ENCODE peak calls at places on chromosomes 2 and 18, in four cellular contexts. One of them, this sample, is unnamed.

GRCh38 chr2:204885747-204886146 is 340.5 kb downstream of the PARD3B start:
- DNase-seq in astrocyte: no peak
- DNase-seq in PC-9: no peak
- DNase-seq in GM12878: no peak
- DNase-seq in this sample: no peak

GRCh38 chr2:16285813-16286510 is 345.6 kb downstream of the MYCN start:
- DNase-seq in astrocyte: no peak
- DNase-seq in PC-9: no peak
- DNase-seq in GM12878: no peak
- DNase-seq in this sample: no peak

GRCh38 chr2:85112906-85113625 is 20.1 kb upstream of the TCF7L1 start:
- DNase-seq in astrocyte: no peak
- DNase-seq in PC-9: no peak
- DNase-seq in GM12878: no peak
- DNase-seq in this sample: no peak

GRCh38 chr2:226023383-226023782 is 623.9 kb downstream of the NYAP2 start:
- DNase-seq in astrocyte: no peak
- DNase-seq in PC-9: no peak
- DNase-seq in GM12878: no peak
- DNase-seq in this sample: no peak

GRCh38 chr2:195820373-195820772 is 163.3 kb downstream of the SLC39A10 start:
- DNase-seq in astrocyte: peak; percentile 34
- DNase-seq in PC-9: no peak
- DNase-seq in GM12878: no peak
- DNase-seq in this sample: no peak

GRCh38 chr2:72806280-72806955 is 19.4 kb downstream of the EXOC6B start:
- DNase-seq in astrocyte: peak; percentile 68
- DNase-seq in PC-9: no peak
- DNase-seq in GM12878: no peak
- DNase-seq in this sample: no peak

GRCh38 chr2:108978709-108979111 is 10.3 kb downstream of the EDAR start:
- DNase-seq in astrocyte: no peak
- DNase-seq in PC-9: no peak
- DNase-seq in GM12878: no peak
- DNase-seq in this sample: no peak

GRCh38 chr18:57434536-57435494 is at the start of gene ONECUT2:
- DNase-seq in astrocyte: peak; percentile 70
- DNase-seq in PC-9: peak; percentile 86
- DNase-seq in GM12878: no peak
- DNase-seq in this sample: peak; percentile 97

GRCh38 chr18:37564796-37565137 is 831 bp downstream of the CELF4 start:
- DNase-seq in astrocyte: peak; percentile 26
- DNase-seq in PC-9: no peak
- DNase-seq in GM12878: no peak
- DNase-seq in this sample: peak; percentile 86

GRCh38 chr2:190882831-190883582 is 2.4 kb downstream of the GLS start:
- DNase-seq in astrocyte: no peak
- DNase-seq in PC-9: no peak
- DNase-seq in GM12878: no peak
- DNase-seq in this sample: no peak

GRCh38 chr2:74063486-74063885 is 78.8 kb downstream of the TET3 start:
- DNase-seq in astrocyte: no peak
- DNase-seq in PC-9: no peak
- DNase-seq in GM12878: no peak
- DNase-seq in this sample: no peak

GRCh38 chr2:31896293-31896692 is 114.5 kb downstream of the MEMO1 start:
- DNase-seq in astrocyte: no peak
- DNase-seq in PC-9: no peak
- DNase-seq in GM12878: no peak
- DNase-seq in this sample: no peak

GRCh38 chr2:31903109-31903780 is 107.6 kb downstream of the MEMO1 start:
- DNase-seq in astrocyte: no peak
- DNase-seq in PC-9: no peak
- DNase-seq in GM12878: no peak
- DNase-seq in this sample: no peak

DNA sequence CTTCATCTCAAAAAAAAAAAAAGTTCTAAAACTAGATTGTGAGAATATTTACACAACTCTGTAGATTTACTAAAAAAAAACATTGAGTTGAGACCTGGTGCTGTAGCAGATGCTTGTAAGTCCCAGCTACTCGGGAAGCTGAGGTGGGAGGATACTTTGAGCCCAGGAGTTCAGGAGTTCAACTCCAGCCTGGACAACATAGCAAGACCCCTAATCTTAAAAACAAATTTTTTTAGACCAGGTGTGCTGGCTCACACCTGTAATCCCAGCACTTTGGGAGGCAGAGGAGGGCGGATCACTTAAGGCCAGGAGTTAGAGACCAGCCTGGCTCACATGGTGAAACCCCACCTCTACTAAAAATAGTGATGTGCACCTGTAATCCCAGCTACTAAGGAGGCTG is 108.9 kb downstream of the MEMO1 start:
- DNase-seq in astrocyte: no peak
- DNase-seq in PC-9: no peak
- DNase-seq in GM12878: no peak
- DNase-seq in this sample: no peak
- H3K9me3 ChIP-seq in astrocyte: no peaks in the 10 kb centered on the region
- H3K9me3 ChIP-seq in PC-9: no peaks in the 10 kb centered on the region
- H3K9me3 ChIP-seq in GM12878: no peaks in the 10 kb centered on the region
- H3K9me3 ChIP-seq in this sample: peaks cover 15% of the 10 kb centered on the region

DNA sequence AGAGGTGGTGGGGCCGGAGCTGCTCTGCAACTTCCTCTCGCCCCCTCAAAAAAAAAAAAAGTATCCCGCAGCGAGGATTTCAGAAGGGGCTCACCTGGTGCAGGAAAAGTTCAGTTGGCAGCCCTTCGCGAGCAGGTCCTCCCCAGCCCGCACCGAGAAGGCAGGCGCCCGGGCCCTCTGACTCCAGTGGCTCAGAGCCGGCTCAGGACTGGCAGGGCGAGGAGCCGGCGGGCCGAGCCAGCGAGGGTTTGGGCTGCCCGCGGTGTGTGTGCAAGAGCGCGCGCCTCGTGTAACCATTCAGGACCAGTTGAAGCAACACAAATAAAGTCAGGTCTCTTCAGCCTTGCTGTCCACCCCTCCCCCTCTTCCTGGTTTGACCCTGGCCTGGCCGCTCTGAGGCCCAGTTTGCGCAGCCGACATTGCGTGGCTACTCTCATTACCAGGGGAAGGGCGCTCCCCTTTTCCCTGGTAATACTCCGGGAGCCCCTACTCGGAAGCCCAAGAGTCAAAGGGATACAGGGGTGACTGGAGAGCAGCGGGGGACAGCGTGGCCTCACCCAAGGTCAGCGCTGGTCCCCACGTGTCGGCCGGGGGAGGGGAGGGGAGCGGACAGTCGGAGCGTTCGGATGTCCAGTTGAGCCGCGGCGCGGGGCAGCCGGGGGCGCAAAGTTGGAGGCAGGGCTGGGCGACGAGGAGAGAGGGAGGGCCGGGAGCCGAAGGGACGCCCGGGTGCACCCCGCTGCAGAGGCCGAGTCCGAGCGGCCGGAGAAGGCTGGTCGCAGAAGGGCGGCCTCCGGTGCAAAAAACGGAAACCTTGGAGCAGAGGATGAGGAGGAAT is 12.3 kb downstream of the EN1 start:
- DNase-seq in astrocyte: no peak
- DNase-seq in PC-9: no peak
- DNase-seq in GM12878: no peak
- DNase-seq in this sample: no peak
- TF ChIP-seq EZH2 in astrocyte: peak; percentile 37
- TF ChIP-seq EZH2 in PC-9: no peak
- TF ChIP-seq EZH2 in GM12878: no peak
- TF ChIP-seq EZH2 in this sample: peak; percentile 24

DNA sequence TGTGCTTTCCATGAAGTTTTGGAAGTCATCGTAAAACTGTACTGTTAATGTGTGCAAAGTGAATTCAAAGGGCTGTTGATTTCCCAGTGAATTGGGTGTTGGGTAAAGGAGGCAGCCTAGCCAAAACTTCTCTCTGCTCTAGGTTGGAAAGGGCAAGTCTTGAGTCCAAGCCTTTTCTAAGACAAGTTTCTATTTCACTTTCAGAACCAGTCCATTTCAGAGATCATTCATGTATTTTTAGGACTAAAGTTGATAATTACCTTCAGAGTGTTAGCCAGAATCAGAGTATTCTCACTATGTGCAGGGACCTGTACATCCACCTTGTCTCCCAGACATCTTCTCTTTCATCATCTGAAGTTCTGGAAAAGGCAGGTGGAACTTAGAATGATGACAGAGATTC is 636.1 kb upstream of the KLHL29 start:
- DNase-seq in astrocyte: no peak
- DNase-seq in PC-9: no peak
- DNase-seq in GM12878: no peak
- DNase-seq in this sample: no peak
- H3K9me3 ChIP-seq in astrocyte: no peaks in the 10 kb centered on the region
- H3K9me3 ChIP-seq in PC-9: no peaks in the 10 kb centered on the region
- H3K9me3 ChIP-seq in GM12878: no peaks in the 10 kb centered on the region
- H3K9me3 ChIP-seq in this sample: no peaks in the 10 kb centered on the region

GRCh38 chr2:147149589-147150245 is 695.1 kb upstream of the ACVR2A start:
- DNase-seq in astrocyte: peak; percentile 63
- DNase-seq in PC-9: no peak
- DNase-seq in GM12878: no peak
- DNase-seq in this sample: no peak
- TF ChIP-seq EZH2 in astrocyte: no peak
- TF ChIP-seq EZH2 in PC-9: no peak
- TF ChIP-seq EZH2 in GM12878: no peak
- TF ChIP-seq EZH2 in this sample: no peak

DNA sequence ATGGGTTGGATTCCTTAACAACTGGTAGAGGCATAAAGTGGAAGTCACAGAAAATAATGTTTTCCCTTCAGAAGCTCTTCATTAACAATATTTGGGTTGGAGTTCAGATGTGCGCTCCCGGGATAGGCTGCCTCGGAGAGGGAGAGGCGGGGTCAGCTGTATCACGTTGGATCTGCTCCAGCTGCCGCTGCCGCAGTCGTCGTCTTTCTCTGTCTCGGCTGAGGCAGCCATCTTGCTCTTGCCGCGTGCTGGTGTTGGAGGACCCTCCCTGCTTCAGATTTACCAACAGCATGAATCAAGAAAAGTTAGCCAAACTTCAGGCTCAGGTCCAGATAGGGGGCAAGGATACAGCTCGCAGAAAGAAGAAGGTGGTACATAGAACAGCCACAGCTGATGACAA is 35.1 kb downstream of the TANC1 start:
- DNase-seq in astrocyte: no peak
- DNase-seq in PC-9: no peak
- DNase-seq in GM12878: no peak
- DNase-seq in this sample: no peak
- H3K9me3 ChIP-seq in astrocyte: no peaks in the 10 kb centered on the region
- H3K9me3 ChIP-seq in PC-9: no peaks in the 10 kb centered on the region
- H3K9me3 ChIP-seq in GM12878: no peaks in the 10 kb centered on the region
- H3K9me3 ChIP-seq in this sample: no peaks in the 10 kb centered on the region

GRCh38 chr2:136119717-136120675 is 2.0 kb upstream of the CXCR4 start:
- DNase-seq in astrocyte: no peak
- DNase-seq in PC-9: no peak
- DNase-seq in GM12878: no peak
- DNase-seq in this sample: no peak
- TF ChIP-seq EZH2 in astrocyte: no peak
- TF ChIP-seq EZH2 in PC-9: no peak
- TF ChIP-seq EZH2 in GM12878: no peak
- TF ChIP-seq EZH2 in this sample: no peak

GRCh38 chr2:198857246-198857645 is 600.5 kb downstream of the SATB2 start:
- DNase-seq in astrocyte: no peak
- DNase-seq in PC-9: no peak
- DNase-seq in GM12878: no peak
- DNase-seq in this sample: no peak
- H3K9me3 ChIP-seq in astrocyte: no peaks in the 10 kb centered on the region
- H3K9me3 ChIP-seq in PC-9: no peaks in the 10 kb centered on the region
- H3K9me3 ChIP-seq in GM12878: no peaks in the 10 kb centered on the region
- H3K9me3 ChIP-seq in this sample: peaks cover 3% of the 10 kb centered on the region

DNA sequence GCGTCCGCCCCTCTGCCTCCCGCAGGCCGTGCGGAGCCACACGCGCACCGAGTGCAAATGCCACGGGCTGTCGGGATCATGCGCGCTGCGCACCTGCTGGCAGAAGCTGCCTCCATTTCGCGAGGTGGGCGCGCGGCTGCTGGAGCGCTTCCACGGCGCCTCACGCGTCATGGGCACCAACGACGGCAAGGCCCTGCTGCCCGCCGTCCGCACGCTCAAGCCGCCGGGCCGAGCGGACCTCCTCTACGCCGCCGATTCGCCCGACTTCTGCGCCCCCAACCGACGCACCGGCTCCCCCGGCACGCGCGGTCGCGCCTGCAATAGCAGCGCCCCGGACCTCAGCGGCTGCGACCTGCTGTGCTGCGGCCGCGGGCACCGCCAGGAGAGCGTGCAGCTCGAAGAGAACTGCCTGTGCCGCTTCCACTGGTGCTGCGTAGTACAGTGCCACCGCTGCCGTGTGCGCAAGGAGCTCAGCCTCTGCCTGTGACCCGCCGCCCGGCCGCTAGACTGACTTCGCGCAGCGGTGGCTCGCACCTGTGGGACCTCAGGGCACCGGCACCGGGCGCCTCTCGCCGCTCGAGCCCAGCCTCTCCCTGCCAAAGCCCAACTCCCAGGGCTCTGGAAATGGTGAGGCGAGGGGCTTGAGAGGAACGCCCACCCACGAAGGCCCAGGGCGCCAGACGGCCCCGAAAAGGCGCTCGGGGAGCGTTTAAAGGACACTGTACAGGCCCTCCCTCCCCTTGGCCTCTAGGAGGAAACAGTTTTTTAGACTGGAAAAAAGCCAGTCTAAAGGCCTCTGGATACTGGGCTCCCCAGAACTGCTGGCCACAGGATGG is 7.1 kb upstream of the WNT10A start:
- DNase-seq in astrocyte: no peak
- DNase-seq in PC-9: no peak
- DNase-seq in GM12878: no peak
- DNase-seq in this sample: no peak
- TF ChIP-seq EZH2 in astrocyte: peak; percentile 92
- TF ChIP-seq EZH2 in PC-9: no peak
- TF ChIP-seq EZH2 in GM12878: no peak
- TF ChIP-seq EZH2 in this sample: peak; percentile 87

GRCh38 chr2:35503738-35504160 is 851.8 kb upstream of the CRIM1 start:
- DNase-seq in astrocyte: peak; percentile 48
- DNase-seq in PC-9: peak; percentile 35
- DNase-seq in GM12878: no peak
- DNase-seq in this sample: no peak
- H3K9me3 ChIP-seq in astrocyte: no peaks in the 10 kb centered on the region
- H3K9me3 ChIP-seq in PC-9: no peaks in the 10 kb centered on the region
- H3K9me3 ChIP-seq in GM12878: no peaks in the 10 kb centered on the region
- H3K9me3 ChIP-seq in this sample: no peaks in the 10 kb centered on the region

GRCh38 chr18:6589979-6590725 is 139.4 kb upstream of the ARHGAP28 start:
- DNase-seq in astrocyte: no peak
- DNase-seq in PC-9: no peak
- DNase-seq in GM12878: no peak
- DNase-seq in this sample: no peak

GRCh38 chr18:6593142-6593889 is 136.2 kb upstream of the ARHGAP28 start:
- DNase-seq in astrocyte: peak; percentile 8
- DNase-seq in PC-9: no peak
- DNase-seq in GM12878: no peak
- DNase-seq in this sample: no peak

GRCh38 chr18:6592522-6592921 is 137.0 kb upstream of the ARHGAP28 start:
- DNase-seq in astrocyte: no peak
- DNase-seq in PC-9: no peak
- DNase-seq in GM12878: no peak
- DNase-seq in this sample: no peak

GRCh38 chr18:6595666-6596065 is 133.8 kb upstream of the ARHGAP28 start:
- DNase-seq in astrocyte: no peak
- DNase-seq in PC-9: no peak
- DNase-seq in GM12878: no peak
- DNase-seq in this sample: no peak

GRCh38 chr18:6591491-6591890 is 138.0 kb upstream of the ARHGAP28 start:
- DNase-seq in astrocyte: no peak
- DNase-seq in PC-9: no peak
- DNase-seq in GM12878: no peak
- DNase-seq in this sample: no peak
- TF ChIP-seq EZH2 in astrocyte: no peak
- TF ChIP-seq EZH2 in PC-9: no peak
- TF ChIP-seq EZH2 in GM12878: no peak
- TF ChIP-seq EZH2 in this sample: no peak